ENCODE peak calls at places on chromosomes 1 and 21, in four cellular contexts. P is NCI-H2029; Y is HS-27A; D is activated effector memory CD4-positive, alpha-beta T cell treated with Interleukin-2 at 50 U/mL for 16 hours. N is an unnamed sample.

GRCh38 chr21:46229133-46229922 is 754 bp upstream of the LSS start:
- DNase-seq in Y (no peak), P (peak; percentile 83), D (no peak), N (no peak)

GRCh38 chr1:183522104-183522503 is 49.8 kb downstream of the SMG7 start:
- DNase-seq in D (no peak), P (no peak), Y (no peak), N (no peak)

GRCh38 chr1:186461014-186461413 is at the start of gene PDC:
- DNase-seq in P (no peak), D (no peak), Y (no peak), N (no peak)

GRCh38 chr21:41677671-41678015 is 89.2 kb downstream of the RIPK4 start:
- DNase-seq in D (no peak), P (peak; percentile 90), Y (no peak), N (no peak)

GRCh38 chr1:162186406-162186805 is 116.9 kb downstream of the NOS1AP start:
- DNase-seq in Y (no peak), P (no peak), D (no peak), N (no peak)

GRCh38 chr1:57198912-57199311 is 224.9 kb downstream of the DAB1 start:
- DNase-seq in D (no peak), P (no peak), Y (no peak), N (no peak)

GRCh38 chr1:154736840-154737239 is 128.9 kb upstream of the ADAR start:
- DNase-seq in P (no peak), Y (no peak), D (no peak), N (no peak)

GRCh38 chr1:243568793-243569192 is 281.2 kb downstream of the AKT3 start:
- DNase-seq in P (no peak), Y (no peak), D (no peak), N (no peak)

GRCh38 chr21:26470361-26471115 is 102.5 kb downstream of the CYYR1 start:
- DNase-seq in P (no peak), D (no peak), Y (no peak), N (no peak)

GRCh38 chr1:48777219-48777895 is 666 bp upstream of the BEND5 start:
- DNase-seq in D (no peak), P (peak; percentile 34), Y (no peak), N (no peak)

GRCh38 chr1:112114540-112114939 is 125.1 kb upstream of the KCND3 start:
- DNase-seq in P (no peak), D (no peak), Y (no peak), N (no peak)

GRCh38 chr1:239387304-239388231 is 1.2 kb downstream of the CHRM3 start:
- DNase-seq in P (no peak), Y (no peak), D (no peak), N (no peak)

GRCh38 chr1:235708390-235708962 is 58.9 kb upstream of the GNG4 start:
- DNase-seq in P (no peak), D (no peak), Y (no peak), N (peak; percentile 12)

GRCh38 chr1:87642581-87643129 is 314.0 kb downstream of the LMO4 start:
- DNase-seq in P (no peak), D (no peak), Y (no peak), N (no peak)

GRCh38 chr1:196063307-196063706 is 544.9 kb downstream of the KCNT2 start:
- DNase-seq in Y (peak; percentile 31), P (no peak), D (no peak), N (no peak)

GRCh38 chr1:203136409-203137042 is 9.0 kb downstream of the ADORA1 start:
- DNase-seq in D (no peak), P (no peak), Y (no peak), N (no peak)

GRCh38 chr1:50774759-50775351 is 185.2 kb downstream of the FAF1 start:
- DNase-seq in Y (peak; percentile 30), P (peak; percentile 89), D (no peak), N (no peak)

GRCh38 chr1:38004284-38005101 is 821 bp downstream of the FHL3 start:
- DNase-seq in P (no peak), Y (no peak), D (no peak), N (peak; percentile 7)

N was measured in T1000.